ENCODE peak calls at places on chromosomes 5 and 9, in eight cellular contexts. H is HCT116, G is mesenchymal stem cell, Y is trophoblast cell, A is aorta, S is left ventricle myocardium inferior, M is spleen, V is SK-N-SH. F is an unnamed sample. For H3K36me3, H3K9me3 and H3K4me1, the result is how much of the 10 kb centered on the place peaks cover.

GRCh38 chr5:82352146-82352791 is 74.1 kb upstream of the RPS23 start:
- DNase-seq in H (no peak), G (no peak), Y (no peak), A (no peak), S (no peak), M (no peak), V (no peak), F (no peak)

GRCh38 chr9:16268037-16269010 is 602.1 kb downstream of the BNC2 start:
- DNase-seq in H (no peak), G (peak), Y (no peak), A (no peak), S (no peak), M (no peak), V (peak), F (no peak)

GRCh38 chr5:159412284-159413046 is 82.2 kb upstream of the IL12B start:
- DNase-seq in H (no peak), G (peak), Y (no peak), A (no peak), S (no peak), M (peak), V (no peak), F (no peak)

GRCh38 chr9:36141288-36141687 is 4.8 kb downstream of the GLIPR2 start:
- DNase-seq in H (no peak), G (peak), Y (peak), A (no peak), S (no peak), M (peak), V (peak), F (no peak)

GRCh38 chr9:120886490-120886967 is 9.5 kb upstream of the PHF19 start:
- DNase-seq in H (no peak), G (peak), Y (no peak), A (peak), S (peak), M (no peak), V (no peak), F (peak)

GRCh38 chr5:137073192-137073591 is 425.9 kb downstream of the SPOCK1 start:
- DNase-seq in H (no peak), G (no peak), Y (no peak), A (no peak), S (no peak), M (no peak), V (no peak), F (no peak)

GRCh38 chr5:27124590-27124989 is 86.2 kb upstream of the CDH9 start:
- DNase-seq in H (no peak), G (peak), Y (peak), A (no peak), S (no peak), M (no peak), V (peak), F (no peak)

GRCh38 chr9:127033784-127034183 is 88.7 kb downstream of the ANGPTL2 start:
- DNase-seq in H (no peak), G (no peak), Y (no peak), A (no peak), S (no peak), M (no peak), V (no peak), F (no peak)

GRCh38 chr9:137045294-137046093 is 483 bp downstream of the NPDC1 start:
- DNase-seq in H (no peak), G (peak), Y (peak), A (no peak), S (no peak), M (no peak), V (peak), F (no peak)

GRCh38 chr9:131709741-131710499 is 30.0 kb downstream of the RAPGEF1 start:
- DNase-seq in H (no peak), G (no peak), Y (peak), A (no peak), S (no peak), M (no peak), V (no peak), F (peak)

GRCh38 chr5:150303070-150303595 is 428 bp upstream of the ARSI start:
- DNase-seq in H (no peak), G (no peak), Y (no peak), A (no peak), S (no peak), M (no peak), V (no peak), F (no peak)

GRCh38 chr5:5886812-5887486 is 464.5 kb downstream of the ICE1 start:
- DNase-seq in H (no peak), G (no peak), Y (peak), A (no peak), S (no peak), M (peak), V (peak), F (peak)

GRCh38 chr5:142618125-142618524 is 67.8 kb downstream of the FGF1 start:
- DNase-seq in H (no peak), G (peak), Y (no peak), A (no peak), S (no peak), M (no peak), V (no peak), F (no peak)

DNA sequence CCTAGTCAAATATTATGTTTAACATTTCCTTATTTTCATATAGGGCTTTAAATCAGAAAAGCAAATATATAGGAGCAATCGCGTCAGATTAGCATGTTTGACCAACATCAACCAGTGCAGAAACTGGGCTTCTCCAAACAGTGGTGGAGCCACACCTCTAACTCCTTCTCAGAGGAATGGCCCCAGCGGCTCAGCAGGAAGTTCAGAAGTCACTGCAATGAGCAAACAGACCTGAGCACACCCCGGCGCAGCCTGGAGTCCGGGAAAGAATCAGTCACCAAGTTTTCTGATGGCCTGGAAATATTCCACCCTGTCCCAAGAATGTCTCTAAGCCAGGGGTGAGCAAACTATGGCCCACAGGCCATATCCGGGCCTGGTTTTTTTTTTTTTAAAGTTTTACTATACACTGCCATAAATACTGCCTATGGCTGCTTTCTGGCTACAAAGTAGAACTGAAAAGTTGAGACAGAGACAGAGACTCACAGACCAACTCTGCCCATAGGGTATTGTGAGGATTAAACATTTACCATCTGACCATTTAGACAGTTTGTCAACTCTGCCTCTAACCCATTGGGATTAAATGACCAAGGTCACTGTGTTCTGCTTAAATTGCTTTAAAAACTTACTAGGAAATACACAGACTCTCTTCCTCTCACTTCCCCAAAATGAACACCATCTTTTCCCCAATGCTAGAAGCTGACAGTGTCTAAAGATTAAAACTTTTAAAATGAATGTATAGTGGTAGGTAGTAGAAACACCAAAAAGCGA is 5.4 kb downstream of the GOLM1 start:
- DNase-seq in H (peak), G (peak), Y (peak), A (no peak), S (no peak), M (no peak), V (no peak), F (no peak)
- H3K36me3 ChIP-seq in H (under half), G (under half), Y (under half), A (under half), S (under half), M (under half), V (under half), F (under half)

GRCh38 chr5:141272906-141273305 is 27.7 kb downstream of the PCDHB15 start:
- DNase-seq in H (no peak), G (no peak), Y (no peak), A (no peak), S (no peak), M (no peak), V (no peak), F (no peak)
- H3K9me3 ChIP-seq in H (under half), G (half or more), Y (under half), A (under half), S (half or more), M (under half), V (under half), F (half or more)

GRCh38 chr9:134223601-134224122 is 59.3 kb upstream of the RNU6ATAC start:
- DNase-seq in H (no peak), G (no peak), Y (no peak), A (peak), S (peak), M (no peak), V (no peak), F (peak)
- H3K4me1 ChIP-seq in H (under half), G (under half), Y (under half), A (under half), S (under half), M (half or more), V (under half), F (under half)

GRCh38 chr9:128106940-128107259 is 20.6 kb downstream of the PTGES2 start:
- DNase-seq in H (no peak), G (no peak), Y (no peak), A (no peak), S (no peak), M (peak), V (no peak), F (peak)
- H3K36me3 ChIP-seq in H (under half), G (half or more), Y (half or more), A (under half), S (half or more), M (half or more), V (under half), F (half or more)

DNA sequence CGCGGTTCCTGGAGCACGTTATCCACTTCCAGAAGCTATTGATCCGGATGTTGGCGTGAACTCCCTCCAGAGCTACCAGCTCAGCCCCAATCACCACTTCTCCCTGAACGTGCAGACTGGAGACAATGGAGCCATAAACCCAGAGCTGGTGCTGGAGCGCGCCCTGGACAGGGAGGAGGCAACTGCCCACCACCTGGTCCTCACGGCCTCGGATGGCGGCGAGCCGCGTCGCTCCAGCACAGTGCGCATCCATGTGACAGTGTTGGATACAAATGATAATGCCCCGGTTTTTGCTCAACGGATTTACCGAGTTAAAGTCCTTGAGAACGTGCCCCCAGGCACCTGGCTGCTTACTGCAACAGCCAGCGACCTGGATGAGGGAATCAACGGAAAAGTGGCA is 809 bp downstream of the PCDHGA9 start:
- DNase-seq in H (no peak), G (no peak), Y (no peak), A (no peak), S (no peak), M (no peak), V (no peak), F (no peak)
- H3K9me3 ChIP-seq in H (under half), G (half or more), Y (under half), A (under half), S (half or more), M (under half), V (under half), F (under half)

GRCh38 chr9:98109052-98109451 is 10.0 kb downstream of the TRIM14 start:
- DNase-seq in H (no peak), G (no peak), Y (no peak), A (no peak), S (no peak), M (peak), V (no peak), F (no peak)

GRCh38 chr9:98104445-98104881 is 14.6 kb downstream of the TRIM14 start:
- DNase-seq in H (no peak), G (no peak), Y (no peak), A (no peak), S (no peak), M (no peak), V (no peak), F (no peak)

GRCh38 chr9:98105006-98105405 is 14.0 kb downstream of the TRIM14 start:
- DNase-seq in H (no peak), G (no peak), Y (no peak), A (no peak), S (no peak), M (no peak), V (no peak), F (no peak)

GRCh38 chr9:98108540-98109031 is 10.4 kb downstream of the TRIM14 start:
- DNase-seq in H (no peak), G (no peak), Y (no peak), A (no peak), S (no peak), M (no peak), V (no peak), F (no peak)

GRCh38 chr9:98107926-98108325 is 11.1 kb downstream of the TRIM14 start:
- DNase-seq in H (no peak), G (no peak), Y (no peak), A (no peak), S (no peak), M (no peak), V (no peak), F (no peak)
- H3K4me1 ChIP-seq in H (under half), G (under half), Y (under half), A (under half), S (under half), M (half or more), V (under half), F (under half)

DNA sequence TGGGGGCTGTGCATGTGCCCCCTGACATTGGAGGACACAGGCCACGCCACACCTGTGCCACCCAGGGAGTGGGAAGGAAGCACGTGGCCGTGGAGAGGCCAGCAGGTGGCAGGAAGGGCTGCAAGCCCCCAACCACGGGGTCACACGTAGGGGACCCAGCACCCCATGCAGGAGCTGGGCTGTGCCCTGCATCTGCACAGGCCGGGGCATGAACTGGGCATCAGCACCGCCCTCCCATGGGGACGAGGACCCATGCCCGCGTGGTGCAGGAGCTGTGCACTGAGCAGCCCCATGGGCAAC is 13.8 kb upstream of the CLPTM1L start:
- DNase-seq in H (no peak), G (no peak), Y (no peak), A (no peak), S (no peak), M (peak), V (no peak), F (no peak)
- H3K36me3 ChIP-seq in H (under half), G (under half), Y (under half), A (under half), S (under half), M (under half), V (under half), F (under half)

F was measured in psoas muscle.